ENCODE peak calls at places on chromosomes 2 and 18, in eight cellular contexts. G, V, P, T, O, Y, H and E are unnamed samples.
A peak's percentile ranks its signal among the peaks of the same experiment; 100 is the strongest.

GRCh38 chr2:75403991-75404428 is 156.7 kb downstream of the EVA1A start:
- DNase-seq in V (peak; percentile 13), P (no peak), H (peak; percentile 70), G (no peak), Y (no peak), T (peak; percentile 35), O (peak; percentile 59), E (no peak)

GRCh38 chr2:206392118-206392517 is 51.2 kb upstream of the ADAM23 start:
- DNase-seq in T (peak; percentile 55), P (no peak), V (peak; percentile 7), G (no peak), Y (no peak), H (peak; percentile 54), O (peak; percentile 54), E (no peak)

GRCh38 chr2:169034984-169035544 is 3.9 kb upstream of the ABCB11 start:
- DNase-seq in O (no peak), T (no peak), H (no peak), P (no peak), G (no peak), V (no peak), Y (no peak), E (no peak)

GRCh38 chr2:170157025-170157684 is 20.8 kb upstream of the MYO3B start:
- DNase-seq in Y (no peak), P (no peak), T (no peak), O (peak; percentile 86), H (no peak), V (peak; percentile 53), G (no peak), E (no peak)

GRCh38 chr18:50231621-50232020 is 34.7 kb downstream of the CFAP53 start:
- DNase-seq in G (no peak), Y (no peak), V (no peak), O (no peak), T (peak; percentile 82), H (no peak), P (no peak), E (no peak)

GRCh38 chr2:88590998-88591613 is 36.2 kb downstream of the EIF2AK3 start:
- DNase-seq in P (no peak), G (peak; percentile 39), V (peak; percentile 37), T (peak; percentile 50), Y (no peak), O (peak; percentile 72), H (peak; percentile 63), E (no peak)

GRCh38 chr2:134119117-134119671 is 134.7 kb upstream of the MGAT5 start:
- DNase-seq in H (no peak), Y (no peak), O (no peak), G (no peak), V (no peak), P (no peak), T (no peak), E (no peak)

GRCh38 chr2:200278694-200279316 is 27.7 kb upstream of the SPATS2L start:
- DNase-seq in T (peak; percentile 90), H (no peak), O (no peak), G (no peak), V (no peak), Y (no peak), P (no peak), E (no peak)

GRCh38 chr18:12518832-12519534 is 111.3 kb downstream of the PRELID3A start:
- DNase-seq in H (no peak), P (no peak), V (no peak), G (no peak), T (no peak), Y (no peak), O (peak; percentile 13), E (no peak)

GRCh38 chr2:241774419-241775222 is 2.0 kb upstream of the GAL3ST2 start:
- DNase-seq in Y (peak; percentile 62), P (peak; percentile 37), T (no peak), G (no peak), H (peak; percentile 94), O (peak; percentile 79), V (peak; percentile 37), E (no peak)

GRCh38 chr18:58862851-58863538 is 1.7 kb upstream of the ZNF532 start:
- DNase-seq in Y (peak; percentile 66), H (peak; percentile 62), T (peak; percentile 55), V (no peak), G (peak; percentile 39), O (peak; percentile 62), P (no peak), E (no peak)

GRCh38 chr18:80246656-80247402 is 485 bp downstream of the PARD6G start:
- DNase-seq in P (peak; percentile 46), H (peak; percentile 26), V (no peak), T (peak; percentile 65), Y (no peak), G (no peak), O (no peak), E (peak; percentile 85)

GRCh38 chr18:13051159-13051558 is 60.0 kb downstream of the CEP192 start:
- DNase-seq in Y (no peak), T (no peak), O (peak; percentile 28), H (no peak), G (no peak), V (no peak), P (no peak), E (no peak)

GRCh38 chr2:104840151-104840550 is 13.8 kb upstream of the POU3F3 start:
- DNase-seq in V (no peak), P (no peak), H (no peak), T (no peak), O (no peak), G (no peak), Y (no peak), E (no peak)

GRCh38 chr2:237924164-237924534 is 42.7 kb upstream of the UBE2F start:
- DNase-seq in V (no peak), O (no peak), G (no peak), P (no peak), H (no peak), Y (no peak), T (no peak), E (no peak)

GRCh38 chr2:134712736-134713495 is 5.9 kb downstream of the TMEM163 start:
- DNase-seq in T (no peak), V (no peak), O (no peak), P (no peak), G (no peak), Y (no peak), H (no peak), E (no peak)

GRCh38 chr2:127149384-127149783 is 42.4 kb upstream of the BIN1 start:
- DNase-seq in V (peak; percentile 63), O (peak; percentile 96), Y (no peak), T (peak; percentile 91), H (peak; percentile 45), P (no peak), G (no peak), E (no peak)

GRCh38 chr2:190585000-190585678 is 50.6 kb upstream of the NEMP2 start:
- DNase-seq in T (no peak), G (no peak), P (no peak), V (no peak), O (no peak), H (no peak), Y (no peak), E (no peak)

GRCh38 chr2:48844418-48845155 is 89.1 kb upstream of the LHCGR start:
- DNase-seq in T (peak; percentile 78), H (no peak), Y (no peak), O (peak; percentile 88), G (no peak), V (peak; percentile 55), P (no peak), E (no peak)

GRCh38 chr2:149313512-149313972 is 16.8 kb upstream of the LYPD6 start:
- DNase-seq in P (peak; percentile 32), V (no peak), T (peak; percentile 32), Y (no peak), O (peak; percentile 24), H (peak; percentile 74), G (no peak), E (no peak)

GRCh38 chr2:223779877-223780276 is 57.5 kb downstream of the AP1S3 start:
- DNase-seq in Y (no peak), O (peak; percentile 34), G (no peak), T (peak; percentile 44), H (peak; percentile 85), P (no peak), V (no peak), E (no peak)

GRCh38 chr2:223055140-223055539 is 3.1 kb downstream of the KCNE4 start:
- DNase-seq in V (no peak), T (no peak), O (peak; percentile 59), Y (no peak), H (peak; percentile 92), G (peak; percentile 36), P (no peak), E (no peak)

GRCh38 chr2:197434541-197435513 is at the start of gene SF3B1:
- DNase-seq in H (peak; percentile 99), Y (peak; percentile 99), P (peak; percentile 98), G (peak; percentile 98), O (peak; percentile 98), V (peak; percentile 94), T (peak; percentile 98), E (peak; percentile 99)
- TF ChIP-seq CTCF in H (no peak), Y (no peak), P (no peak), G (no peak), O (no peak), V (no peak), T (no peak), E (no peak)

DNA sequence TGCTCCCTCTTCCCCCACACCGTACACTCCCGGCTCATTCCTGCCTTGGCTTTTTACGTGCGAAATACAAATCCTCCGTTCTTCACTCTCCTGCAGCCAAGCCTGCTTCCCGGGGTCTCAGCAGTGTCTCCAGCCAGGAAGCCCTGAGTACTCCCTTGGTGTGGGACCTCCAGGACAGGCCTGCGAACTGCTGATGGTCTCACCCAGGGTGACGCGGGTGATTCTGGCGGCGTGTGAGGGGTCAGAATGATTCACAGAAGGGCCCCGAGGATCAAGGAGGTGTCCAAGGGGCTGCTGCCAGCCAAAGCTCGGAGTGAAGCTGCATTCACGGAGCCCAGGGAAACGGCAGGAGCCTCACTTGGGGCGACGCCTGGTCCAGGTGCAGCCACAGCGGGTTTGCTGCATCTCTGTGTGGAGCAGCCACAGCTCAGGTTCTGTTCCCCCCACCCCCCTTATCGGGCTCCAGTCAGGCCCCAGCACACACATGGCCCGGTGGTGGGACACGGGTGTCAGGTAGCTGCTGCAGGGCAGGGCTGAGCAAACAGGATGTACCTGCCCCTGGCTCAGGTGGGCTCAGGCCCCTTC is 337.7 kb upstream of the MYT1L start:
- DNase-seq in V (no peak), H (no peak), O (no peak), P (no peak), Y (peak; percentile 61), T (no peak), G (no peak), E (no peak)
- H3K27ac ChIP-seq in V (no peak overlapping the region), H (no peak overlapping the region), O (no peak overlapping the region), P (no peak overlapping the region), Y (no peak overlapping the region), T (no peak overlapping the region), G (no peak overlapping the region), E (no peak overlapping the region)

DNA sequence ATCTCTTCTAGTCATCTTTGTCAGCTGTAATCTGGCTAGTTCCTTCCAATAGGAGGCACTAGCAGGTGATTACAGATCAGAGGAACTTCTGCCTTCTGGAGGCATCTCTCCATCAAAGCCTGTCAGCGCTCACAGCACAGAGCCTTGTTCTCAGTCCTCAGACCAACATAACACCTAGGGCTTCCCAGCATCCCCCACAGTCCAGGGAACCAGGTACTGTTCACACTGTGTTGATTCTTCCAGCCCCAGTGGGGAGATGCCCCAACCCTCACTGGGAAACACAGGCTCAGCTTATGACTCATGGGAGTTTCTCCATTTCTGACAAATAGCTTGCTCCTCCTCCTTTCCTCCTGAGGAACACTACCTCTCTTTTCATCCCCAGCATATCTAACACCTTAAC is 601.7 kb downstream of the CBLN2 start:
- DNase-seq in Y (no peak), H (no peak), T (no peak), O (no peak), V (no peak), P (no peak), G (no peak), E (no peak)
- H3K9me3 ChIP-seq in Y (no peaks in the 10 kb centered on the region), H (no peaks in the 10 kb centered on the region), T (peaks cover 9% of the 10 kb centered on the region), O (peaks cover 4% of the 10 kb centered on the region), V (no peaks in the 10 kb centered on the region), P (no peaks in the 10 kb centered on the region), G (no peaks in the 10 kb centered on the region), E (no peaks in the 10 kb centered on the region)

GRCh38 chr2:239264838-239265651 is 135.8 kb downstream of the HDAC4 start:
- DNase-seq in H (peak; percentile 83), O (peak; percentile 61), Y (peak; percentile 76), P (no peak), T (no peak), V (no peak), G (no peak), E (peak; percentile 77)
- TF ChIP-seq CTCF in H (no peak), O (no peak), Y (no peak), P (no peak), T (no peak), V (no peak), G (no peak), E (no peak)